ENCODE peak calls at places on chromosomes 12 and 14, in four cellular contexts. One of them, this sample, is unnamed.

GRCh38 chr12:9668141-9669018 is 1.1 kb upstream of the CLEC2D start:
- DNase-seq in activated CD4-positive, CD25-positive, alpha-beta regulatory T cell: no peak
- DNase-seq in Right ventricle myocardium superior: no peak
- DNase-seq in left cardiac atrium: no peak
- DNase-seq in this sample: no peak

GRCh38 chr12:12859690-12860089 is 31.7 kb upstream of the GPRC5A start:
- DNase-seq in Right ventricle myocardium superior: no peak
- DNase-seq in activated CD4-positive, CD25-positive, alpha-beta regulatory T cell: no peak
- DNase-seq in left cardiac atrium: no peak
- DNase-seq in this sample: no peak

GRCh38 chr12:6205761-6206160 is 5.6 kb downstream of the CD9 start:
- DNase-seq in Right ventricle myocardium superior: no peak
- DNase-seq in activated CD4-positive, CD25-positive, alpha-beta regulatory T cell: no peak
- DNase-seq in left cardiac atrium: no peak
- DNase-seq in this sample: no peak

GRCh38 chr12:56087220-56087619 is 7.3 kb downstream of the ERBB3 start:
- DNase-seq in left cardiac atrium: peak; percentile 75
- DNase-seq in activated CD4-positive, CD25-positive, alpha-beta regulatory T cell: no peak
- DNase-seq in Right ventricle myocardium superior: peak; percentile 87
- DNase-seq in this sample: peak; percentile 89

GRCh38 chr12:117212563-117213190 is 22.4 kb upstream of the FBXO21 start:
- DNase-seq in activated CD4-positive, CD25-positive, alpha-beta regulatory T cell: peak; percentile 28
- DNase-seq in left cardiac atrium: peak; percentile 72
- DNase-seq in Right ventricle myocardium superior: peak; percentile 60
- DNase-seq in this sample: peak; percentile 62

GRCh38 chr12:119749666-119750065 is 81.7 kb downstream of the PRKAB1 start:
- DNase-seq in left cardiac atrium: no peak
- DNase-seq in activated CD4-positive, CD25-positive, alpha-beta regulatory T cell: no peak
- DNase-seq in Right ventricle myocardium superior: no peak
- DNase-seq in this sample: no peak

GRCh38 chr12:130702966-130703732 is 12.9 kb downstream of the RIMBP2 start:
- DNase-seq in Right ventricle myocardium superior: no peak
- DNase-seq in activated CD4-positive, CD25-positive, alpha-beta regulatory T cell: no peak
- DNase-seq in left cardiac atrium: no peak
- DNase-seq in this sample: no peak

GRCh38 chr12:79547735-79548347 is 142.9 kb downstream of the PAWR start:
- DNase-seq in activated CD4-positive, CD25-positive, alpha-beta regulatory T cell: no peak
- DNase-seq in Right ventricle myocardium superior: no peak
- DNase-seq in left cardiac atrium: peak; percentile 22
- DNase-seq in this sample: no peak

GRCh38 chr14:66137076-66137475 is 349.1 kb upstream of the CCDC196 start:
- DNase-seq in activated CD4-positive, CD25-positive, alpha-beta regulatory T cell: no peak
- DNase-seq in Right ventricle myocardium superior: no peak
- DNase-seq in left cardiac atrium: no peak
- DNase-seq in this sample: no peak

GRCh38 chr14:37974421-37974820 is 233.3 kb upstream of the SSTR1 start:
- DNase-seq in left cardiac atrium: no peak
- DNase-seq in Right ventricle myocardium superior: no peak
- DNase-seq in activated CD4-positive, CD25-positive, alpha-beta regulatory T cell: no peak
- DNase-seq in this sample: no peak

GRCh38 chr12:57868870-57869609 is 22.5 kb upstream of the CTDSP2 start:
- DNase-seq in Right ventricle myocardium superior: peak; percentile 59
- DNase-seq in left cardiac atrium: peak; percentile 40
- DNase-seq in activated CD4-positive, CD25-positive, alpha-beta regulatory T cell: no peak
- DNase-seq in this sample: peak; percentile 56

GRCh38 chr12:62006076-62006732 is 254.0 kb upstream of the USP15 start:
- DNase-seq in activated CD4-positive, CD25-positive, alpha-beta regulatory T cell: no peak
- DNase-seq in left cardiac atrium: no peak
- DNase-seq in Right ventricle myocardium superior: no peak
- DNase-seq in this sample: no peak

GRCh38 chr12:34406228-34406995 is 384.1 kb downstream of the ALG10 start:
- DNase-seq in left cardiac atrium: no peak
- DNase-seq in activated CD4-positive, CD25-positive, alpha-beta regulatory T cell: no peak
- DNase-seq in Right ventricle myocardium superior: peak; percentile 21
- DNase-seq in this sample: peak; percentile 11

GRCh38 chr12:90355701-90356345 is 599.2 kb downstream of the CCER1 start:
- DNase-seq in Right ventricle myocardium superior: no peak
- DNase-seq in left cardiac atrium: no peak
- DNase-seq in activated CD4-positive, CD25-positive, alpha-beta regulatory T cell: no peak
- DNase-seq in this sample: no peak

GRCh38 chr14:86057018-86057667 is 527.2 kb downstream of the FLRT2 start:
- DNase-seq in left cardiac atrium: no peak
- DNase-seq in activated CD4-positive, CD25-positive, alpha-beta regulatory T cell: no peak
- DNase-seq in Right ventricle myocardium superior: no peak
- DNase-seq in this sample: no peak

GRCh38 chr12:64120568-64120967 is 101.5 kb downstream of the KICS2 start:
- DNase-seq in left cardiac atrium: no peak
- DNase-seq in activated CD4-positive, CD25-positive, alpha-beta regulatory T cell: no peak
- DNase-seq in Right ventricle myocardium superior: no peak
- DNase-seq in this sample: no peak

GRCh38 chr12:4700621-4701026 is 19.6 kb upstream of the GALNT8 start:
- DNase-seq in Right ventricle myocardium superior: peak; percentile 82
- DNase-seq in activated CD4-positive, CD25-positive, alpha-beta regulatory T cell: no peak
- DNase-seq in left cardiac atrium: peak; percentile 76
- DNase-seq in this sample: peak; percentile 74

GRCh38 chr12:24902521-24903304 is 46.2 kb downstream of the BCAT1 start:
- DNase-seq in left cardiac atrium: no peak
- DNase-seq in activated CD4-positive, CD25-positive, alpha-beta regulatory T cell: no peak
- DNase-seq in Right ventricle myocardium superior: peak; percentile 62
- DNase-seq in this sample: peak; percentile 57

GRCh38 chr12:242496-242895 is 20.1 kb downstream of the SLC6A13 start:
- DNase-seq in left cardiac atrium: no peak
- DNase-seq in activated CD4-positive, CD25-positive, alpha-beta regulatory T cell: no peak
- DNase-seq in Right ventricle myocardium superior: no peak
- DNase-seq in this sample: no peak

GRCh38 chr14:54312166-54312801 is 84.5 kb upstream of the CDKN3 start:
- DNase-seq in Right ventricle myocardium superior: no peak
- DNase-seq in left cardiac atrium: no peak
- DNase-seq in activated CD4-positive, CD25-positive, alpha-beta regulatory T cell: no peak
- DNase-seq in this sample: no peak

GRCh38 chr14:67566908-67567307 is 33.2 kb downstream of the PIGH start:
- DNase-seq in left cardiac atrium: no peak
- DNase-seq in Right ventricle myocardium superior: no peak
- DNase-seq in activated CD4-positive, CD25-positive, alpha-beta regulatory T cell: no peak
- DNase-seq in this sample: no peak

GRCh38 chr14:39499514-39499913 is 67.3 kb upstream of the FBXO33 start:
- DNase-seq in Right ventricle myocardium superior: no peak
- DNase-seq in activated CD4-positive, CD25-positive, alpha-beta regulatory T cell: no peak
- DNase-seq in left cardiac atrium: no peak
- DNase-seq in this sample: no peak

GRCh38 chr12:119988788-119989618 is at the start of gene BICDL1:
- DNase-seq in left cardiac atrium: peak; percentile 75
- DNase-seq in activated CD4-positive, CD25-positive, alpha-beta regulatory T cell: peak; percentile 93
- DNase-seq in Right ventricle myocardium superior: peak; percentile 76
- DNase-seq in this sample: peak; percentile 76

GRCh38 chr12:95976416-95976832 is 19.7 kb downstream of the HAL start:
- DNase-seq in Right ventricle myocardium superior: no peak
- DNase-seq in activated CD4-positive, CD25-positive, alpha-beta regulatory T cell: no peak
- DNase-seq in left cardiac atrium: no peak
- DNase-seq in this sample: no peak

GRCh38 chr12:11827096-11827841 is 177.8 kb downstream of the ETV6 start:
- DNase-seq in left cardiac atrium: peak; percentile 44
- DNase-seq in Right ventricle myocardium superior: peak; percentile 52
- DNase-seq in activated CD4-positive, CD25-positive, alpha-beta regulatory T cell: no peak
- DNase-seq in this sample: no peak

GRCh38 chr14:21015312-21015711 is 9.5 kb downstream of the NDRG2 start:
- DNase-seq in Right ventricle myocardium superior: no peak
- DNase-seq in left cardiac atrium: no peak
- DNase-seq in activated CD4-positive, CD25-positive, alpha-beta regulatory T cell: no peak
- DNase-seq in this sample: no peak

GRCh38 chr12:99984271-99985128 is at the start of gene ANKS1B:
- DNase-seq in left cardiac atrium: peak; percentile 62
- DNase-seq in Right ventricle myocardium superior: peak; percentile 69
- DNase-seq in activated CD4-positive, CD25-positive, alpha-beta regulatory T cell: no peak
- DNase-seq in this sample: peak; percentile 70

GRCh38 chr12:1281683-1282366 is 290.8 kb downstream of the ERC1 start:
- DNase-seq in left cardiac atrium: no peak
- DNase-seq in activated CD4-positive, CD25-positive, alpha-beta regulatory T cell: no peak
- DNase-seq in Right ventricle myocardium superior: no peak
- DNase-seq in this sample: no peak

GRCh38 chr12:46388427-46388992 is 15.9 kb upstream of the SLC38A2 start:
- DNase-seq in left cardiac atrium: no peak
- DNase-seq in activated CD4-positive, CD25-positive, alpha-beta regulatory T cell: no peak
- DNase-seq in Right ventricle myocardium superior: no peak
- DNase-seq in this sample: no peak

GRCh38 chr14:71320734-71321555 is 413.7 kb downstream of the PCNX1 start:
- DNase-seq in left cardiac atrium: peak; percentile 65
- DNase-seq in activated CD4-positive, CD25-positive, alpha-beta regulatory T cell: peak; percentile 55
- DNase-seq in Right ventricle myocardium superior: peak; percentile 77
- DNase-seq in this sample: peak; percentile 81

GRCh38 chr14:53462931-53463778 is 310.0 kb upstream of the DDHD1 start:
- DNase-seq in Right ventricle myocardium superior: no peak
- DNase-seq in activated CD4-positive, CD25-positive, alpha-beta regulatory T cell: no peak
- DNase-seq in left cardiac atrium: no peak
- DNase-seq in this sample: no peak

GRCh38 chr14:94381149-94382030 is 7.0 kb downstream of the SERPINA1 start:
- DNase-seq in activated CD4-positive, CD25-positive, alpha-beta regulatory T cell: no peak
- DNase-seq in Right ventricle myocardium superior: no peak
- DNase-seq in left cardiac atrium: no peak
- DNase-seq in this sample: no peak

GRCh38 chr12:93612719-93613228 is 40.3 kb downstream of the SOCS2 start:
- DNase-seq in Right ventricle myocardium superior: no peak
- DNase-seq in activated CD4-positive, CD25-positive, alpha-beta regulatory T cell: no peak
- DNase-seq in left cardiac atrium: no peak
- DNase-seq in this sample: no peak

GRCh38 chr12:51199546-51199945 is 18.3 kb downstream of the POU6F1 start:
- DNase-seq in left cardiac atrium: no peak
- DNase-seq in activated CD4-positive, CD25-positive, alpha-beta regulatory T cell: no peak
- DNase-seq in Right ventricle myocardium superior: no peak
- DNase-seq in this sample: no peak

GRCh38 chr12:92506460-92506859 is 196.3 kb upstream of the PLEKHG7 start:
- DNase-seq in Right ventricle myocardium superior: no peak
- DNase-seq in left cardiac atrium: no peak
- DNase-seq in activated CD4-positive, CD25-positive, alpha-beta regulatory T cell: no peak
- DNase-seq in this sample: no peak

GRCh38 chr12:49894754-49895153 is 8.9 kb downstream of the FAIM2 start:
- DNase-seq in left cardiac atrium: peak; percentile 4
- DNase-seq in activated CD4-positive, CD25-positive, alpha-beta regulatory T cell: no peak
- DNase-seq in Right ventricle myocardium superior: no peak
- DNase-seq in this sample: no peak

This sample was measured in left ventricle myocardium superior.